ENCODE peak calls at places on chromosomes 2 and 18, in ten cellular contexts. One of them, this sample, is unnamed.

GRCh38 chr2:1230155-1230893 is 182.9 kb upstream of the TPO start:
- DNase-seq in stomach: no peak
- DNase-seq in endothelial cell of umbilical vein: no peak
- DNase-seq in uterus: no peak
- DNase-seq in ovary: no peak
- DNase-seq in gastrocnemius medialis: no peak
- DNase-seq in heart left ventricle: no peak
- DNase-seq in A549: no peak
- DNase-seq in sigmoid colon: no peak
- DNase-seq in HepG2: no peak
- DNase-seq in this sample: no peak

GRCh38 chr2:201855356-201855755 is 49.0 kb downstream of the CDK15 start:
- DNase-seq in HepG2: no peak
- DNase-seq in ovary: no peak
- DNase-seq in heart left ventricle: no peak
- DNase-seq in sigmoid colon: no peak
- DNase-seq in uterus: no peak
- DNase-seq in endothelial cell of umbilical vein: no peak
- DNase-seq in stomach: no peak
- DNase-seq in A549: no peak
- DNase-seq in gastrocnemius medialis: no peak
- DNase-seq in this sample: no peak

GRCh38 chr2:237473474-237474453 is 13.3 kb upstream of the MLPH start:
- DNase-seq in heart left ventricle: no peak
- DNase-seq in stomach: no peak
- DNase-seq in HepG2: no peak
- DNase-seq in A549: no peak
- DNase-seq in uterus: no peak
- DNase-seq in gastrocnemius medialis: no peak
- DNase-seq in ovary: no peak
- DNase-seq in endothelial cell of umbilical vein: no peak
- DNase-seq in sigmoid colon: peak; percentile 68
- DNase-seq in this sample: no peak

GRCh38 chr2:47520825-47521665 is 118.1 kb downstream of the MSH2 start:
- DNase-seq in uterus: peak; percentile 34
- DNase-seq in ovary: peak; percentile 27
- DNase-seq in endothelial cell of umbilical vein: peak; percentile 57
- DNase-seq in heart left ventricle: peak; percentile 37
- DNase-seq in A549: peak; percentile 83
- DNase-seq in HepG2: no peak
- DNase-seq in stomach: peak; percentile 46
- DNase-seq in gastrocnemius medialis: peak; percentile 13
- DNase-seq in sigmoid colon: no peak
- DNase-seq in this sample: no peak

GRCh38 chr2:112621792-112622527 is 23.8 kb upstream of the SLC20A1 start:
- DNase-seq in endothelial cell of umbilical vein: no peak
- DNase-seq in ovary: no peak
- DNase-seq in A549: no peak
- DNase-seq in HepG2: no peak
- DNase-seq in uterus: no peak
- DNase-seq in heart left ventricle: no peak
- DNase-seq in sigmoid colon: peak; percentile 34
- DNase-seq in stomach: peak; percentile 16
- DNase-seq in gastrocnemius medialis: no peak
- DNase-seq in this sample: no peak

GRCh38 chr2:64525323-64525625 is 1.1 kb downstream of the AFTPH start:
- DNase-seq in stomach: no peak
- DNase-seq in sigmoid colon: no peak
- DNase-seq in HepG2: peak; percentile 28
- DNase-seq in A549: no peak
- DNase-seq in heart left ventricle: no peak
- DNase-seq in ovary: no peak
- DNase-seq in uterus: no peak
- DNase-seq in gastrocnemius medialis: no peak
- DNase-seq in endothelial cell of umbilical vein: peak; percentile 63
- DNase-seq in this sample: no peak

GRCh38 chr18:47800192-47800591 is 130.3 kb downstream of the SMAD2 start:
- DNase-seq in endothelial cell of umbilical vein: no peak
- DNase-seq in gastrocnemius medialis: no peak
- DNase-seq in ovary: no peak
- DNase-seq in stomach: no peak
- DNase-seq in sigmoid colon: no peak
- DNase-seq in heart left ventricle: no peak
- DNase-seq in HepG2: no peak
- DNase-seq in A549: no peak
- DNase-seq in uterus: no peak
- DNase-seq in this sample: peak; percentile 37

GRCh38 chr2:55418512-55419235 is 982 bp downstream of the CCDC88A start:
- DNase-seq in ovary: no peak
- DNase-seq in A549: peak; percentile 22
- DNase-seq in endothelial cell of umbilical vein: peak; percentile 62
- DNase-seq in stomach: no peak
- DNase-seq in gastrocnemius medialis: no peak
- DNase-seq in uterus: no peak
- DNase-seq in HepG2: peak; percentile 30
- DNase-seq in heart left ventricle: no peak
- DNase-seq in sigmoid colon: no peak
- DNase-seq in this sample: no peak

GRCh38 chr2:140128909-140129308 is 1348.7 kb upstream of the NXPH2 start:
- DNase-seq in A549: no peak
- DNase-seq in ovary: no peak
- DNase-seq in heart left ventricle: no peak
- DNase-seq in HepG2: no peak
- DNase-seq in endothelial cell of umbilical vein: no peak
- DNase-seq in stomach: no peak
- DNase-seq in uterus: no peak
- DNase-seq in sigmoid colon: no peak
- DNase-seq in gastrocnemius medialis: no peak
- DNase-seq in this sample: no peak

GRCh38 chr2:236568068-236568921 is 1.3 kb upstream of the ACKR3 start:
- DNase-seq in HepG2: no peak
- DNase-seq in uterus: peak; percentile 42
- DNase-seq in heart left ventricle: peak; percentile 72
- DNase-seq in ovary: peak; percentile 48
- DNase-seq in endothelial cell of umbilical vein: peak; percentile 67
- DNase-seq in sigmoid colon: peak; percentile 80
- DNase-seq in gastrocnemius medialis: peak; percentile 53
- DNase-seq in stomach: peak; percentile 50
- DNase-seq in A549: no peak
- DNase-seq in this sample: no peak

GRCh38 chr2:88903744-88904353 is 212.4 kb downstream of the RPIA start:
- DNase-seq in A549: peak; percentile 55
- DNase-seq in uterus: no peak
- DNase-seq in gastrocnemius medialis: no peak
- DNase-seq in endothelial cell of umbilical vein: peak; percentile 32
- DNase-seq in HepG2: peak; percentile 58
- DNase-seq in stomach: no peak
- DNase-seq in heart left ventricle: no peak
- DNase-seq in sigmoid colon: no peak
- DNase-seq in ovary: no peak
- DNase-seq in this sample: no peak

GRCh38 chr2:69773201-69773600 is 31.3 kb downstream of the ANXA4 start:
- DNase-seq in gastrocnemius medialis: no peak
- DNase-seq in ovary: no peak
- DNase-seq in sigmoid colon: no peak
- DNase-seq in A549: no peak
- DNase-seq in HepG2: no peak
- DNase-seq in stomach: no peak
- DNase-seq in endothelial cell of umbilical vein: peak; percentile 35
- DNase-seq in uterus: no peak
- DNase-seq in heart left ventricle: no peak
- DNase-seq in this sample: no peak

GRCh38 chr2:20868377-20868776 is 45.5 kb upstream of the LDAH start:
- DNase-seq in HepG2: no peak
- DNase-seq in uterus: no peak
- DNase-seq in ovary: no peak
- DNase-seq in stomach: no peak
- DNase-seq in gastrocnemius medialis: no peak
- DNase-seq in endothelial cell of umbilical vein: no peak
- DNase-seq in heart left ventricle: no peak
- DNase-seq in A549: no peak
- DNase-seq in sigmoid colon: no peak
- DNase-seq in this sample: no peak

GRCh38 chr2:69545477-69545932 is 98.0 kb downstream of the AAK1 start:
- DNase-seq in ovary: no peak
- DNase-seq in endothelial cell of umbilical vein: no peak
- DNase-seq in A549: no peak
- DNase-seq in HepG2: no peak
- DNase-seq in uterus: no peak
- DNase-seq in stomach: no peak
- DNase-seq in heart left ventricle: no peak
- DNase-seq in sigmoid colon: no peak
- DNase-seq in gastrocnemius medialis: no peak
- DNase-seq in this sample: no peak

GRCh38 chr18:10453261-10453884 is 1.1 kb upstream of the APCDD1 start:
- DNase-seq in HepG2: no peak
- DNase-seq in A549: no peak
- DNase-seq in gastrocnemius medialis: no peak
- DNase-seq in sigmoid colon: no peak
- DNase-seq in ovary: no peak
- DNase-seq in stomach: no peak
- DNase-seq in uterus: peak; percentile 61
- DNase-seq in heart left ventricle: no peak
- DNase-seq in endothelial cell of umbilical vein: no peak
- DNase-seq in this sample: peak; percentile 68

GRCh38 chr2:177989029-177989885 is 83.3 kb downstream of the PDE11A start:
- DNase-seq in HepG2: no peak
- DNase-seq in ovary: no peak
- DNase-seq in gastrocnemius medialis: no peak
- DNase-seq in sigmoid colon: no peak
- DNase-seq in endothelial cell of umbilical vein: peak; percentile 11
- DNase-seq in uterus: no peak
- DNase-seq in A549: peak; percentile 53
- DNase-seq in heart left ventricle: no peak
- DNase-seq in stomach: no peak
- DNase-seq in this sample: no peak

GRCh38 chr2:232891621-232892071 is 21.6 kb downstream of the SNORC start:
- DNase-seq in endothelial cell of umbilical vein: peak; percentile 41
- DNase-seq in heart left ventricle: no peak
- DNase-seq in sigmoid colon: no peak
- DNase-seq in ovary: no peak
- DNase-seq in uterus: no peak
- DNase-seq in HepG2: no peak
- DNase-seq in stomach: no peak
- DNase-seq in A549: no peak
- DNase-seq in gastrocnemius medialis: no peak
- DNase-seq in this sample: no peak
- H3K27ac ChIP-seq in endothelial cell of umbilical vein: no peak overlapping the region
- H3K27ac ChIP-seq in heart left ventricle: no peak overlapping the region
- H3K27ac ChIP-seq in sigmoid colon: no peak overlapping the region
- H3K27ac ChIP-seq in ovary: no peak overlapping the region
- H3K27ac ChIP-seq in uterus: no peak overlapping the region
- H3K27ac ChIP-seq in HepG2: no peak overlapping the region
- H3K27ac ChIP-seq in stomach: no peak overlapping the region
- H3K27ac ChIP-seq in A549: no peak overlapping the region
- H3K27ac ChIP-seq in gastrocnemius medialis: no peak overlapping the region
- H3K27ac ChIP-seq in this sample: no peak overlapping the region

GRCh38 chr2:171066110-171066509 is 94.6 kb downstream of the TLK1 start:
- DNase-seq in sigmoid colon: no peak
- DNase-seq in gastrocnemius medialis: no peak
- DNase-seq in stomach: no peak
- DNase-seq in A549: no peak
- DNase-seq in uterus: no peak
- DNase-seq in heart left ventricle: no peak
- DNase-seq in ovary: no peak
- DNase-seq in HepG2: no peak
- DNase-seq in endothelial cell of umbilical vein: no peak
- DNase-seq in this sample: no peak

GRCh38 chr2:171072164-171072563 is 88.5 kb downstream of the TLK1 start:
- DNase-seq in sigmoid colon: no peak
- DNase-seq in gastrocnemius medialis: no peak
- DNase-seq in heart left ventricle: no peak
- DNase-seq in A549: no peak
- DNase-seq in stomach: no peak
- DNase-seq in endothelial cell of umbilical vein: no peak
- DNase-seq in ovary: no peak
- DNase-seq in uterus: no peak
- DNase-seq in HepG2: no peak
- DNase-seq in this sample: no peak

GRCh38 chr2:171069286-171069956 is 91.3 kb downstream of the TLK1 start:
- DNase-seq in gastrocnemius medialis: no peak
- DNase-seq in sigmoid colon: no peak
- DNase-seq in uterus: no peak
- DNase-seq in HepG2: no peak
- DNase-seq in A549: no peak
- DNase-seq in heart left ventricle: no peak
- DNase-seq in ovary: no peak
- DNase-seq in endothelial cell of umbilical vein: no peak
- DNase-seq in stomach: no peak
- DNase-seq in this sample: no peak
- TF ChIP-seq POLR2A in gastrocnemius medialis: no peak
- TF ChIP-seq POLR2A in sigmoid colon: no peak
- TF ChIP-seq POLR2A in uterus: no peak
- TF ChIP-seq POLR2A in HepG2: no peak
- TF ChIP-seq POLR2A in A549: no peak
- TF ChIP-seq POLR2A in heart left ventricle: no peak
- TF ChIP-seq POLR2A in ovary: no peak
- TF ChIP-seq POLR2A in endothelial cell of umbilical vein: no peak
- TF ChIP-seq POLR2A in stomach: no peak
- TF ChIP-seq POLR2A in this sample: no peak

GRCh38 chr2:42049411-42050349 is 1.9 kb downstream of the PKDCC start:
- DNase-seq in sigmoid colon: peak; percentile 70
- DNase-seq in stomach: no peak
- DNase-seq in HepG2: no peak
- DNase-seq in A549: no peak
- DNase-seq in endothelial cell of umbilical vein: no peak
- DNase-seq in heart left ventricle: peak; percentile 48
- DNase-seq in gastrocnemius medialis: no peak
- DNase-seq in uterus: peak; percentile 47
- DNase-seq in ovary: peak; percentile 56
- DNase-seq in this sample: no peak
- H3K4me3 ChIP-seq in sigmoid colon: peak overlapping the region; percentile 75
- H3K4me3 ChIP-seq in stomach: peak overlapping the region; percentile 55
- H3K4me3 ChIP-seq in HepG2: peak overlapping the region; percentile 95
- H3K4me3 ChIP-seq in A549: peak overlapping the region; percentile 63
- H3K4me3 ChIP-seq in endothelial cell of umbilical vein: no peak overlapping the region
- H3K4me3 ChIP-seq in heart left ventricle: peak overlapping the region; percentile 76
- H3K4me3 ChIP-seq in gastrocnemius medialis: peak overlapping the region; percentile 86
- H3K4me3 ChIP-seq in uterus: peak overlapping the region; percentile 90
- H3K4me3 ChIP-seq in ovary: peak overlapping the region; percentile 79
- H3K4me3 ChIP-seq in this sample: peak overlapping the region; percentile 77

DNA sequence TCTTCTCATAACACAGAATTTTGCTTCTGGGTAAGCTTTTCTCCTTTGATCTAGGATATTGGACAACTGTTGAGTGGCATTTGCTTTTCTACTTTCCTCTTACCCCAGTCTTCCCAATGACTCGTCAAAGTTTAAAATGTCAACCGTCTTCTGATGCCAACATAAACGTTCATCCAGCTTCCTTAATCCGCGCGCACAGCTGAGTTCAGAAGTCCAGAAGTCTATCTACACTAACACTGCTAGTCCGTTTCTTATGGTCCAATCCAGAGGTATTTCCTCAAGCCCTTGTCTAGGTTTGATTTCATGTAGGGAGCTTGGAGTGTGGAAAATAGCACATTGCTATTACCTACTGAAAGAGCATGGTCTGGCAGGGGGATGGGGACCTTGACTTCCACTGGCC is 48.7 kb downstream of the MFSD6 start:
- DNase-seq in stomach: no peak
- DNase-seq in endothelial cell of umbilical vein: peak; percentile 23
- DNase-seq in A549: no peak
- DNase-seq in ovary: no peak
- DNase-seq in sigmoid colon: no peak
- DNase-seq in heart left ventricle: no peak
- DNase-seq in gastrocnemius medialis: no peak
- DNase-seq in HepG2: no peak
- DNase-seq in uterus: no peak
- DNase-seq in this sample: no peak
- H3K27ac ChIP-seq in stomach: no peak overlapping the region
- H3K27ac ChIP-seq in endothelial cell of umbilical vein: no peak overlapping the region
- H3K27ac ChIP-seq in A549: no peak overlapping the region
- H3K27ac ChIP-seq in ovary: no peak overlapping the region
- H3K27ac ChIP-seq in sigmoid colon: no peak overlapping the region
- H3K27ac ChIP-seq in heart left ventricle: no peak overlapping the region
- H3K27ac ChIP-seq in gastrocnemius medialis: no peak overlapping the region
- H3K27ac ChIP-seq in HepG2: no peak overlapping the region
- H3K27ac ChIP-seq in uterus: no peak overlapping the region
- H3K27ac ChIP-seq in this sample: no peak overlapping the region

This sample was measured in esophagus muscularis mucosa.